ENCODE peak calls at places on chromosome 22, in six cellular contexts. A is IMR-90, Q is H9, C is mesenchymal stem cell, N is neuronal stem cell, H is H1. Y is an unnamed sample.

GRCh38 chr22:38106814-38107578 is 3.5 kb downstream of the BAIAP2L2 start:
- DNase-seq in A (no peak), Q (no peak), C (no peak), N (no peak), H (no peak), Y (no peak)

GRCh38 chr22:40018051-40018450 is 23.3 kb downstream of the FAM83F start:
- DNase-seq in A (no peak), Q (no peak), C (no peak), N (no peak), H (no peak), Y (no peak)

GRCh38 chr22:20128902-20129746 is 2.5 kb upstream of the ZDHHC8 start:
- DNase-seq in A (peak), Q (peak), C (peak), N (no peak), H (no peak), Y (peak)

GRCh38 chr22:41217553-41218157 is 12.5 kb downstream of the L3MBTL2 start:
- DNase-seq in A (peak), Q (peak), C (peak), N (no peak), H (no peak), Y (peak)

GRCh38 chr22:43925433-43926348 is 2.1 kb downstream of the PNPLA3 start:
- DNase-seq in A (no peak), Q (peak), C (peak), N (peak), H (no peak), Y (peak)

GRCh38 chr22:25051073-25051472 is 98.6 kb downstream of the KIAA1671 start:
- DNase-seq in A (no peak), Q (peak), C (no peak), N (no peak), H (no peak), Y (peak)

GRCh38 chr22:27198518-27199035 is 541.2 kb downstream of the MIAT start:
- DNase-seq in A (no peak), Q (no peak), C (no peak), N (no peak), H (no peak), Y (no peak)

GRCh38 chr22:24951942-24952836 is at the start of gene KIAA1671:
- DNase-seq in A (peak), Q (peak), C (peak), N (peak), H (peak), Y (peak)

GRCh38 chr22:28237783-28238182 is 318.7 kb upstream of the PITPNB start:
- DNase-seq in A (no peak), Q (no peak), C (no peak), N (no peak), H (no peak), Y (no peak)

GRCh38 chr22:20102203-20102780 is 13.6 kb upstream of the RANBP1 start:
- DNase-seq in A (no peak), Q (no peak), C (no peak), N (no peak), H (no peak), Y (peak)

GRCh38 chr22:39478461-39478860 is 21.6 kb downstream of the MGAT3 start:
- DNase-seq in A (peak), Q (peak), C (no peak), N (no peak), H (no peak), Y (no peak)

GRCh38 chr22:43821606-43822425 is 9.7 kb upstream of the EFCAB6 start:
- DNase-seq in A (no peak), Q (peak), C (no peak), N (no peak), H (no peak), Y (no peak)

GRCh38 chr22:41687901-41688364 is 734 bp downstream of the SNU13 start:
- DNase-seq in A (peak), Q (no peak), C (peak), N (no peak), H (no peak), Y (peak)

GRCh38 chr22:26512149-26512793 is at the start of gene TFIP11:
- DNase-seq in A (peak), Q (peak), C (peak), N (peak), H (peak), Y (peak)

GRCh38 chr22:27627444-27627833 is 174.1 kb downstream of the MN1 start:
- DNase-seq in A (no peak), Q (no peak), C (peak), N (no peak), H (no peak), Y (peak)

GRCh38 chr22:17198188-17199130 is 20.8 kb downstream of the ADA2 start:
- DNase-seq in A (no peak), Q (peak), C (peak), N (peak), H (peak), Y (peak)

GRCh38 chr22:17115927-17116326 is 5.2 kb downstream of the TMEM121B start:
- DNase-seq in A (no peak), Q (no peak), C (no peak), N (no peak), H (no peak), Y (no peak)

GRCh38 chr22:25228822-25229221 is 9.4 kb downstream of the CRYBB2 start:
- DNase-seq in A (no peak), Q (no peak), C (no peak), N (no peak), H (no peak), Y (no peak)

GRCh38 chr22:33526434-33527107 is 393.7 kb downstream of the LARGE1 start:
- DNase-seq in A (no peak), Q (no peak), C (no peak), N (no peak), H (no peak), Y (no peak)

GRCh38 chr22:43185860-43186261 is 1.1 kb downstream of the TTLL12 start:
- DNase-seq in A (peak), Q (no peak), C (peak), N (no peak), H (no peak), Y (peak)

GRCh38 chr22:31288496-31289235 is 3.6 kb downstream of the PIK3IP1 start:
- DNase-seq in A (no peak), Q (no peak), C (peak), N (no peak), H (no peak), Y (no peak)

GRCh38 chr22:31289335-31289734 is 3.0 kb downstream of the PIK3IP1 start:
- DNase-seq in A (no peak), Q (no peak), C (no peak), N (no peak), H (no peak), Y (no peak)

GRCh38 chr22:31291716-31292644 is at the start of gene PIK3IP1:
- DNase-seq in A (peak), Q (peak), C (peak), N (peak), H (peak), Y (peak)

GRCh38 chr22:31291403-31291715 is 929 bp downstream of the PIK3IP1 start:
- DNase-seq in A (no peak), Q (no peak), C (no peak), N (no peak), H (no peak), Y (no peak)

GRCh38 chr22:31290494-31291402 is 1.5 kb downstream of the PIK3IP1 start:
- DNase-seq in A (peak), Q (peak), C (peak), N (peak), H (peak), Y (peak)
- H2BK15ac ChIP-seq in A (peak), Q (no peak), C (peak), N (no peak), H (no peak), Y (no peak)

GRCh38 chr22:35432226-35432905 is 32.4 kb downstream of the MCM5 start:
- DNase-seq in A (no peak), Q (no peak), C (no peak), N (no peak), H (no peak), Y (no peak)
- H2BK15ac ChIP-seq in A (no peak), Q (no peak), C (no peak), N (peak), H (no peak), Y (no peak)

GRCh38 chr22:48619721-48620120 is 1208.0 kb downstream of the BRD1 start:
- DNase-seq in A (no peak), Q (no peak), C (no peak), N (no peak), H (no peak), Y (no peak)

GRCh38 chr22:48618326-48618725 is 1209.3 kb downstream of the BRD1 start:
- DNase-seq in A (no peak), Q (no peak), C (no peak), N (no peak), H (no peak), Y (no peak)

GRCh38 chr22:48624401-48624800 is 1203.3 kb downstream of the BRD1 start:
- DNase-seq in A (no peak), Q (no peak), C (no peak), N (no peak), H (no peak), Y (no peak)

GRCh38 chr22:48622891-48623545 is 1204.7 kb downstream of the BRD1 start:
- DNase-seq in A (no peak), Q (no peak), C (no peak), N (no peak), H (no peak), Y (no peak)

GRCh38 chr22:48621085-48621484 is 1206.6 kb downstream of the BRD1 start:
- DNase-seq in A (no peak), Q (no peak), C (no peak), N (no peak), H (no peak), Y (no peak)
- H2BK15ac ChIP-seq in A (no peak), Q (no peak), C (no peak), N (no peak), H (no peak), Y (no peak)

DNA sequence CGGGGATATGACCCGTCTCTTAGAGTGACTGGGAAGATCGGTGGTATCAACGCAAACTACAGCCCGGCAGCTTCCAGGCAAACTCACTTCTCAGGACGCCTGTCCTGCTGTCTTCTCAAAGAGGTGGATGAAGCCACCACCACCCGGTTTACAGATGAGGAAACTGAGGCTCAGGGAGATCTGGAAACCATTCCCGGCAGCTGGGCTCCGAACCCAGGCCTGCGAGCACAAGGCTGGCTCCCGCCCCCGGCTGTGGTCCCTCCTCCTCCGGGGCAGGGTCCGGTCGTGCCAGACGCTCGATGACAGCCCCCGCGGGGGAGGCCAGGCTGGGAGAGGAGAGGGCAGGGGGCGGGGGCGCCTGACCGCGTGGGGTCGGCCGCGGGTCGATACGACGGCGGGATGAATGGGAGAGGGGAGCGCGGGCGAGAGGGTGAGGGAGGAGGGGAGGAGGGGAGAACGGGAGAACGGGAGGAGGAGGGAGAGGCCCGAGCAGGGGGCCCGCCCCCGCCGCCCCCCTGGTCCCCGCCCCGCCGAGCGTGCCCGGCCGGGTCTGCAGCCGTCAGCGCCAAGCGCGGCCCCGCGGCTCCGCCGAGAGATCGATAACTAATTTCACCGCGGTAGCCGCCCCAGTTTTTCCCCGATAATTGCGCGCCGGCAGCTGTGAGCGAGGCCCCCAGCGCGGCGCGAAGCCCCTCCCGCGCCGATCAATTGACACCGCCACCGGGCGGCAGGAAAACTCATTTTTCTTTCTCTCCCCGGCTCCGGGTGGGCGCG is 14.0 kb downstream of the IGLL1 start:
- DNase-seq in A (no peak), Q (peak), C (no peak), N (peak), H (no peak), Y (peak)
- H2BK15ac ChIP-seq in A (no peak), Q (no peak), C (peak), N (peak), H (no peak), Y (no peak)

GRCh38 chr22:29856496-29856895 is 18.4 kb upstream of the ASCC2 start:
- DNase-seq in A (no peak), Q (no peak), C (no peak), N (no peak), H (no peak), Y (no peak)
- H2BK15ac ChIP-seq in A (no peak), Q (no peak), C (no peak), N (no peak), H (no peak), Y (no peak)

GRCh38 chr22:32052259-32052658 is 9.2 kb downstream of the SLC5A1 start:
- DNase-seq in A (no peak), Q (no peak), C (no peak), N (no peak), H (no peak), Y (no peak)
- H2BK15ac ChIP-seq in A (no peak), Q (no peak), C (no peak), N (no peak), H (no peak), Y (no peak)

GRCh38 chr22:50203288-50203687 is 2.5 kb downstream of the SELENOO start:
- DNase-seq in A (no peak), Q (no peak), C (no peak), N (no peak), H (no peak), Y (no peak)
- H2BK15ac ChIP-seq in A (no peak), Q (no peak), C (no peak), N (no peak), H (no peak), Y (no peak)

DNA sequence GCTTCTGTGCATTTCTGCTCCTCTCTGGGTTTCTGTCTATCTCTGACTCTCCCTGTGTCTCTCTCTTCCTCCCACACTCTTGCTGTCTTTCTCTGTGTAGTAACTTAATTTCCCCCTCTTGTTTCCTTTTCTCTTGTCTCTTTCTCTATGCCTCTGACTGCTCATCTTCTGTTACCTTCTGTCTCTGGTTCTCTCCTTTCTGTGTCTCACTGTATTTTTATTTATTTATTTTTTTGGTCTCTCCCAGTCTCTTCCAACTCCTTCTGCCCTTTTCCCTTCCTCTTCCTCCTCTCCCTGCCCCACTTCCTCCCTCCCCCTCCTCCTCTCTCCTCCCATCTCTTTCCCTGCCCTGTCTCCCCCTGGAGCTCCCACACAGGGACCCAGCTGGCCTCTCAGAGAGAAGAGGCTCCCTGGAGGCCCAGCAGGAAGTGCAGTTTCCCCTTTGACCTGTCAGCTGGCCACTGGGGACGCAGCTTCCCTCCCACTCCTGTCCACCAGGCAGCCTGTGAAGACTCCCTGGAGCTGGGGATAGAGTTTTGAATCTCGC is 38.3 kb upstream of the MYH9 start:
- DNase-seq in A (peak), Q (no peak), C (peak), N (no peak), H (no peak), Y (peak)
- H2BK15ac ChIP-seq in A (peak), Q (no peak), C (peak), N (peak), H (no peak), Y (no peak)

Y was measured in mesendoderm.